ENCODE peak calls at places on chromosomes 2 and 18, in eight cellular contexts. Q, G, A, B, R, Z, Y and O are unnamed samples.

GRCh38 chr2:102735431-102736130 is 26.2 kb upstream of the TMEM182 start:
- DNase-seq in Q (peak; percentile 21), G (peak; percentile 26), A (no peak), B (no peak), R (no peak), Z (no peak), Y (peak; percentile 4), O (peak; percentile 21)

GRCh38 chr2:239273280-239274234 is 127.3 kb downstream of the HDAC4 start:
- DNase-seq in Q (no peak), G (no peak), A (no peak), B (no peak), R (no peak), Z (no peak), Y (no peak), O (no peak)

GRCh38 chr2:25673170-25674002 is at the start of gene DTNB:
- DNase-seq in Q (peak; percentile 56), G (peak; percentile 80), A (peak; percentile 79), B (no peak), R (no peak), Z (peak; percentile 47), Y (peak; percentile 80), O (peak; percentile 88)

GRCh38 chr2:102245266-102246151 is 58.7 kb downstream of the IL1RL2 start:
- DNase-seq in Q (no peak), G (no peak), A (no peak), B (no peak), R (no peak), Z (peak; percentile 14), Y (no peak), O (no peak)

GRCh38 chr18:79645291-79645983 is 34.2 kb upstream of the CTDP1 start:
- DNase-seq in Q (no peak), G (no peak), A (no peak), B (no peak), R (no peak), Z (no peak), Y (no peak), O (no peak)

GRCh38 chr2:37665038-37665437 is 6.4 kb downstream of the CDC42EP3 start:
- DNase-seq in Q (no peak), G (no peak), A (no peak), B (no peak), R (no peak), Z (no peak), Y (no peak), O (no peak)

GRCh38 chr2:143422681-143423080 is 293.5 kb downstream of the ARHGAP15 start:
- DNase-seq in Q (no peak), G (no peak), A (no peak), B (no peak), R (no peak), Z (no peak), Y (no peak), O (no peak)

GRCh38 chr2:214244847-214245246 is 166.0 kb upstream of the VWC2L start:
- DNase-seq in Q (no peak), G (no peak), A (no peak), B (no peak), R (no peak), Z (peak; percentile 17), Y (no peak), O (no peak)

GRCh38 chr2:238872026-238872425 is 24.1 kb downstream of the TWIST2 start:
- DNase-seq in Q (no peak), G (no peak), A (no peak), B (no peak), R (no peak), Z (no peak), Y (no peak), O (no peak)

GRCh38 chr2:113797237-113797636 is 40.8 kb upstream of the SLC35F5 start:
- DNase-seq in Q (no peak), G (no peak), A (no peak), B (no peak), R (no peak), Z (no peak), Y (no peak), O (no peak)

GRCh38 chr2:37201766-37202165 is 5.5 kb downstream of the CEBPZOS start:
- DNase-seq in Q (no peak), G (no peak), A (peak; percentile 28), B (no peak), R (no peak), Z (no peak), Y (no peak), O (no peak)

GRCh38 chr18:62964432-62964831 is 249.1 kb downstream of the PHLPP1 start:
- DNase-seq in Q (no peak), G (no peak), A (no peak), B (no peak), R (no peak), Z (no peak), Y (no peak), O (no peak)

GRCh38 chr2:15705839-15706386 is 114.2 kb downstream of the DDX1 start:
- DNase-seq in Q (no peak), G (no peak), A (no peak), B (no peak), R (no peak), Z (no peak), Y (no peak), O (no peak)

GRCh38 chr2:57399061-57399460 is 647.5 kb upstream of the VRK2 start:
- DNase-seq in Q (no peak), G (no peak), A (no peak), B (no peak), R (no peak), Z (no peak), Y (no peak), O (no peak)

GRCh38 chr2:46848446-46848845 is 67.2 kb downstream of the MCFD2 start:
- DNase-seq in Q (no peak), G (no peak), A (peak; percentile 11), B (no peak), R (no peak), Z (no peak), Y (no peak), O (no peak)

GRCh38 chr2:26305575-26305974 is 40.4 kb upstream of the SELENOI start:
- DNase-seq in Q (no peak), G (no peak), A (no peak), B (no peak), R (no peak), Z (no peak), Y (no peak), O (no peak)

GRCh38 chr2:178296394-178297090 is 102.2 kb downstream of the OSBPL6 start:
- DNase-seq in Q (no peak), G (no peak), A (no peak), B (no peak), R (no peak), Z (no peak), Y (peak; percentile 92), O (no peak)

GRCh38 chr2:44596537-44597320 is 235.0 kb downstream of the CAMKMT start:
- DNase-seq in Q (no peak), G (no peak), A (peak; percentile 28), B (no peak), R (no peak), Z (no peak), Y (no peak), O (no peak)

GRCh38 chr2:46535360-46535759 is 56.0 kb downstream of the TMEM247 start:
- DNase-seq in Q (no peak), G (no peak), A (peak; percentile 39), B (no peak), R (no peak), Z (no peak), Y (no peak), O (no peak)

GRCh38 chr2:76413436-76413835 is 702.7 kb upstream of the GCFC2 start:
- DNase-seq in Q (no peak), G (no peak), A (no peak), B (no peak), R (no peak), Z (no peak), Y (no peak), O (no peak)

GRCh38 chr2:179612108-179612507 is 249.3 kb downstream of the ZNF385B start:
- DNase-seq in Q (no peak), G (no peak), A (no peak), B (no peak), R (no peak), Z (peak; percentile 55), Y (no peak), O (no peak)

GRCh38 chr2:147390475-147390874 is 454.4 kb upstream of the ACVR2A start:
- DNase-seq in Q (no peak), G (no peak), A (no peak), B (no peak), R (no peak), Z (no peak), Y (no peak), O (no peak)

GRCh38 chr2:2572393-2573204 is 241.5 kb upstream of the MYT1L start:
- DNase-seq in Q (no peak), G (no peak), A (no peak), B (no peak), R (no peak), Z (no peak), Y (no peak), O (no peak)

GRCh38 chr2:233855345-233855744 is 1.0 kb upstream of the HJURP start:
- DNase-seq in Q (no peak), G (no peak), A (no peak), B (no peak), R (no peak), Z (no peak), Y (no peak), O (no peak)

GRCh38 chr2:217959723-217960122 is 43.1 kb downstream of the TNS1 start:
- DNase-seq in Q (no peak), G (no peak), A (no peak), B (no peak), R (no peak), Z (no peak), Y (no peak), O (no peak)

GRCh38 chr2:20578895-20579825 is 71.7 kb downstream of the HS1BP3 start:
- DNase-seq in Q (no peak), G (no peak), A (no peak), B (peak; percentile 99), R (peak; percentile 92), Z (peak; percentile 95), Y (peak; percentile 93), O (peak; percentile 79)

GRCh38 chr18:57885931-57886330 is 82.8 kb upstream of the ATP8B1 start:
- DNase-seq in Q (no peak), G (no peak), A (no peak), B (no peak), R (no peak), Z (no peak), Y (peak; percentile 67), O (no peak)

GRCh38 chr2:185921048-185921756 is 182.6 kb downstream of the FSIP2 start:
- DNase-seq in Q (no peak), G (no peak), A (no peak), B (no peak), R (no peak), Z (no peak), Y (peak; percentile 54), O (no peak)

GRCh38 chr2:213166109-213166508 is 14.7 kb upstream of the IKZF2 start:
- DNase-seq in Q (no peak), G (no peak), A (peak; percentile 71), B (no peak), R (no peak), Z (no peak), Y (no peak), O (no peak)

GRCh38 chr2:218855305-218856167 is 4.1 kb upstream of the WNT6 start:
- DNase-seq in Q (no peak), G (no peak), A (no peak), B (no peak), R (no peak), Z (no peak), Y (no peak), O (no peak)

GRCh38 chr2:9781252-9781651 is 62.0 kb upstream of the TAF1B start:
- DNase-seq in Q (no peak), G (no peak), A (no peak), B (no peak), R (no peak), Z (no peak), Y (peak; percentile 98), O (no peak)